ENCODE peak calls at places on chromosomes 11 and 22, in nine cellular contexts. L is sigmoid colon; V is upper lobe of right lung; G is stimulated activated CD8-positive, alpha-beta memory T cell treated with anti-CD3 and anti-CD28 coated beads, Interleukin-7, amount 100 ng/mL, for 24 hours; R is left ventricle myocardium superior; D is HEK293T; C is non-pigmented ciliary epithelial cell; E is transverse colon; K is HS-5. N is an unnamed sample.

GRCh38 chr22:37181681-37182080 is 6.4 kb downstream of the C1QTNF6 start:
- DNase-seq in L (no peak), V (no peak), G (no peak), R (no peak), D (no peak), C (no peak), E (no peak), K (no peak), N (peak; percentile 1)

GRCh38 chr11:2807801-2808241 is 77.8 kb downstream of the CDKN1C start:
- DNase-seq in L (peak; percentile 75), V (peak; percentile 58), G (no peak), R (peak; percentile 32), D (no peak), C (no peak), E (peak; percentile 7), K (no peak), N (no peak)

GRCh38 chr11:117597083-117597482 is 199.9 kb downstream of the DSCAML1 start:
- DNase-seq in L (peak; percentile 26), V (peak; percentile 75), G (peak; percentile 19), R (peak; percentile 66), D (peak; percentile 57), C (no peak), E (peak; percentile 19), K (no peak), N (peak; percentile 6)

GRCh38 chr22:42792453-42792908 is 64.6 kb downstream of the ARFGAP3 start:
- DNase-seq in L (peak; percentile 61), V (no peak), G (no peak), R (no peak), D (no peak), C (no peak), E (no peak), K (no peak), N (no peak)

GRCh38 chr11:85704967-85705366 is 19.0 kb upstream of the CCDC89 start:
- DNase-seq in L (no peak), V (no peak), G (no peak), R (no peak), D (no peak), C (no peak), E (no peak), K (no peak), N (no peak)

GRCh38 chr22:32031466-32031865 is 11.6 kb upstream of the SLC5A1 start:
- DNase-seq in L (no peak), V (no peak), G (no peak), R (no peak), D (no peak), C (no peak), E (no peak), K (no peak), N (no peak)

GRCh38 chr11:118922745-118923627 is 2.7 kb downstream of the BCL9L start:
- DNase-seq in L (peak; percentile 65), V (no peak), G (no peak), R (no peak), D (no peak), C (no peak), E (no peak), K (no peak), N (no peak)

GRCh38 chr11:112932593-112932992 is 28.6 kb upstream of the NCAM1 start:
- DNase-seq in L (no peak), V (no peak), G (no peak), R (no peak), D (no peak), C (no peak), E (no peak), K (no peak), N (no peak)

GRCh38 chr22:19980766-19981165 is 35.9 kb downstream of the ARVCF start:
- DNase-seq in L (no peak), V (no peak), G (no peak), R (peak; percentile 27), D (no peak), C (no peak), E (no peak), K (no peak), N (no peak)

GRCh38 chr11:68106165-68106940 is 14.8 kb downstream of the CHKA start:
- DNase-seq in L (peak; percentile 25), V (no peak), G (no peak), R (no peak), D (no peak), C (no peak), E (peak; percentile 82), K (no peak), N (no peak)

GRCh38 chr11:65625628-65626342 is 10.2 kb downstream of the PCNX3 start:
- DNase-seq in L (no peak), V (peak; percentile 83), G (no peak), R (peak; percentile 82), D (peak; percentile 54), C (no peak), E (peak; percentile 70), K (no peak), N (no peak)

GRCh38 chr22:28172948-28173360 is 253.9 kb upstream of the PITPNB start:
- DNase-seq in L (no peak), V (no peak), G (no peak), R (no peak), D (no peak), C (no peak), E (no peak), K (no peak), N (peak; percentile 7)

GRCh38 chr22:20952544-20953341 is 14.3 kb upstream of the AIFM3 start:
- DNase-seq in L (no peak), V (no peak), G (no peak), R (no peak), D (no peak), C (no peak), E (peak; percentile 77), K (no peak), N (no peak)

GRCh38 chr22:36541831-36542391 is 12.9 kb upstream of the EIF3D start:
- DNase-seq in L (no peak), V (no peak), G (no peak), R (no peak), D (no peak), C (peak; percentile 79), E (no peak), K (peak; percentile 94), N (no peak)

GRCh38 chr11:76589945-76590630 is 80.5 kb downstream of the LRRC32 start:
- DNase-seq in L (no peak), V (no peak), G (no peak), R (no peak), D (no peak), C (no peak), E (no peak), K (no peak), N (no peak)

GRCh38 chr11:86265194-86265593 is 20.6 kb downstream of the EED start:
- DNase-seq in L (no peak), V (no peak), G (no peak), R (no peak), D (no peak), C (no peak), E (no peak), K (no peak), N (no peak)

GRCh38 chr11:123841189-123841588 is 35.0 kb upstream of the OR6M1 start:
- DNase-seq in L (no peak), V (no peak), G (no peak), R (no peak), D (no peak), C (no peak), E (no peak), K (peak; percentile 8), N (no peak)

GRCh38 chr22:42229455-42230149 is 40.9 kb downstream of the TCF20 start:
- DNase-seq in L (peak; percentile 67), V (no peak), G (no peak), R (no peak), D (no peak), C (no peak), E (no peak), K (no peak), N (no peak)

GRCh38 chr22:24901448-24901847 is 45.0 kb downstream of the LHFPL7 start:
- DNase-seq in L (no peak), V (no peak), G (no peak), R (no peak), D (no peak), C (no peak), E (no peak), K (no peak), N (no peak)